ENCODE peak calls at places on chromosomes 12 and 14, in ten cellular contexts. H is lower leg skin, N is right atrium auricular region, T is fibroblast of mammary gland, W is AG04450, G is ascending aorta, L is SK-N-SH, Q is upper lobe of right lung, E is dorsolateral prefrontal cortex, J is right lobe of liver. V is an unnamed sample.

GRCh38 chr12:21939435-21939834 is 1.8 kb downstream of the ABCC9 start:
- DNase-seq in E (no peak), H (no peak), G (no peak), L (no peak), J (no peak), N (no peak), W (no peak), T (no peak), Q (no peak), V (no peak)

GRCh38 chr12:124736115-124737039 is 127.3 kb downstream of the SCARB1 start:
- DNase-seq in Q (no peak), T (no peak), E (no peak), L (no peak), N (no peak), J (no peak), G (no peak), H (no peak), W (no peak), V (no peak)

GRCh38 chr14:84084056-84084590 is 1445.8 kb upstream of the FLRT2 start:
- DNase-seq in T (no peak), E (no peak), N (no peak), L (no peak), Q (no peak), W (no peak), H (no peak), J (no peak), G (no peak), V (no peak)

GRCh38 chr12:121455766-121456420 is 56.0 kb downstream of the RNF34 start:
- DNase-seq in H (no peak), N (no peak), E (no peak), W (no peak), Q (no peak), G (no peak), J (no peak), L (no peak), T (no peak), V (no peak)

GRCh38 chr14:21308479-21309237 is 28.8 kb downstream of the RPGRIP1 start:
- DNase-seq in Q (peak), J (peak), E (peak), N (peak), W (no peak), H (peak), L (no peak), G (peak), T (peak), V (peak)

GRCh38 chr12:65449400-65449799 is 170.9 kb downstream of the MSRB3 start:
- DNase-seq in H (no peak), N (no peak), W (no peak), G (no peak), Q (no peak), J (no peak), L (no peak), T (peak), E (no peak), V (no peak)

GRCh38 chr12:62472472-62472871 is 5.8 kb downstream of the MON2 start:
- DNase-seq in J (no peak), G (no peak), Q (no peak), H (no peak), N (no peak), L (no peak), W (no peak), T (no peak), E (no peak), V (no peak)

GRCh38 chr12:74985293-74985985 is 224.2 kb downstream of the KCNC2 start:
- DNase-seq in L (no peak), W (no peak), G (no peak), T (no peak), E (no peak), Q (peak), H (no peak), J (peak), N (no peak), V (no peak)

GRCh38 chr14:74980746-74981661 is 21.7 kb upstream of the EIF2B2 start:
- DNase-seq in L (no peak), Q (no peak), H (no peak), N (no peak), G (peak), T (peak), E (no peak), W (no peak), J (no peak), V (no peak)

GRCh38 chr12:112191201-112191600 is 65.8 kb downstream of the TRAFD1 start:
- DNase-seq in G (no peak), J (no peak), E (no peak), N (no peak), W (no peak), L (no peak), Q (no peak), H (no peak), T (no peak), V (no peak)

GRCh38 chr12:49370539-49370938 is 3.3 kb downstream of the SPATS2 start:
- DNase-seq in G (no peak), H (no peak), N (no peak), J (no peak), Q (no peak), T (no peak), E (no peak), W (no peak), L (no peak), V (no peak)
- H3K4me3 ChIP-seq in G (no peak), H (no peak), N (no peak), J (no peak), Q (no peak), T (no peak), E (no peak), W (no peak), L (no peak), V (no peak)

GRCh38 chr14:81449576-81449975 is 49.5 kb upstream of the STON2 start:
- DNase-seq in G (no peak), W (no peak), T (no peak), L (no peak), E (no peak), H (no peak), N (no peak), J (no peak), Q (no peak), V (no peak)
- H3K4me3 ChIP-seq in G (no peak), W (no peak), T (no peak), L (no peak), E (no peak), H (no peak), N (no peak), J (no peak), Q (no peak), V (no peak)

GRCh38 chr12:32131666-32132065 is 25.0 kb downstream of the BICD1 start:
- DNase-seq in T (no peak), N (no peak), J (no peak), G (no peak), L (no peak), Q (no peak), W (no peak), H (no peak), E (no peak), V (no peak)

GRCh38 chr12:32139064-32139421 is 32.4 kb downstream of the BICD1 start:
- DNase-seq in G (no peak), H (no peak), Q (no peak), E (no peak), L (no peak), T (peak), N (no peak), J (no peak), W (no peak), V (no peak)

GRCh38 chr12:32136404-32136803 is 29.8 kb downstream of the BICD1 start:
- DNase-seq in T (no peak), L (no peak), J (no peak), N (no peak), E (no peak), G (no peak), Q (no peak), H (no peak), W (no peak), V (no peak)

GRCh38 chr12:32135967-32136366 is 29.3 kb downstream of the BICD1 start:
- DNase-seq in J (no peak), W (no peak), H (no peak), G (no peak), L (no peak), E (no peak), Q (no peak), N (no peak), T (no peak), V (no peak)

DNA sequence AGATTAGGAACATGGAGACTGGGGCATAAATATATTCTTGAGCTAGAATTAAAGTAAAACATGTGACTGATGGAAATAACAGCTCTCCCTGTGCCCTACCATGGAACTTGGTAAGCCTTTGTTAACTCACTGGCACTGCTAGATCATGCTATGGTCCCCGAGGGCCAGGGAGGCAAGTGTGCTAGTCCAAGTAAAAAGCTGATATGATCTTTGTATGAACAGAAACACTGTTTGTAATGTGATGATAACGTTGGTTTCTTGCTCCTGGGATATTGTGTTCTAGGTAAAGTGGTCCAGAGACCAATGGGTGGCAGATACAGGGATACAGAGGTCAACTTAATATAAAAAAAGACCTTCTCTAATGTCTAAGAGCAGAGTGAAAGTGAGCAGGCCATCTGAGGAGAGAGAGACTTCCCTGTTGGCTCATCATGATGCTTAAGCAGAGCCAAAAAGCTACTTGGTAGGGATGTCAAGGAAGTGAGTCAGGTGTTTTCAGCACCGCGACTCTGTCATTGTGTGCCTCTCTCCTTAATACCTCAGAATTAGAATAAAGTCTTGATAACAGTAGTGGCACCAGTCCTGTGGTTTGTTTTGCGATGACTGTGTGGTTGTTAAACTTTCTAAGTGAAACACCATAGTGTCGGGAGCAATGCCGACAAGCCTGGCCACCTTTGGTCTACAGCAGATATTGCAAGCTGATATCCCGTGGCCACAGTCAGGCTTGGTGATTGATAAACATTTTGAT is 27.7 kb downstream of the BICD1 start:
- DNase-seq in L (peak), W (no peak), G (no peak), N (no peak), T (peak), E (no peak), H (no peak), Q (no peak), J (no peak), V (no peak)
- H3K4me3 ChIP-seq in L (no peak), W (no peak), G (no peak), N (no peak), T (no peak), E (no peak), H (no peak), Q (no peak), J (no peak), V (no peak)

GRCh38 chr14:88386395-88386794 is 938 bp downstream of the SPATA7 start:
- DNase-seq in L (no peak), H (no peak), J (no peak), T (peak), Q (no peak), E (no peak), N (no peak), G (no peak), W (no peak), V (no peak)
- H3K4me3 ChIP-seq in L (peak), H (no peak), J (peak), T (peak), Q (peak), E (peak), N (no peak), G (peak), W (peak), V (peak)

GRCh38 chr12:54379401-54380201 is 4.9 kb downstream of the ZNF385A start:
- DNase-seq in H (peak), T (peak), L (peak), Q (peak), G (peak), J (peak), N (peak), E (peak), W (peak), V (peak)

GRCh38 chr12:54378791-54379400 is 5.6 kb downstream of the ZNF385A start:
- DNase-seq in H (no peak), L (peak), J (peak), G (no peak), Q (peak), E (no peak), T (no peak), W (no peak), N (no peak), V (no peak)

GRCh38 chr12:54375258-54375579 is 9.3 kb downstream of the ZNF385A start:
- DNase-seq in N (no peak), L (no peak), H (no peak), W (no peak), J (no peak), T (no peak), Q (no peak), E (no peak), G (no peak), V (no peak)

GRCh38 chr12:54376596-54377468 is 7.7 kb downstream of the ZNF385A start:
- DNase-seq in N (no peak), G (no peak), Q (no peak), L (no peak), H (peak), T (no peak), W (no peak), J (no peak), E (no peak), V (no peak)

GRCh38 chr12:54377797-54378515 is 6.6 kb downstream of the ZNF385A start:
- DNase-seq in N (no peak), G (no peak), J (no peak), H (no peak), L (no peak), E (no peak), Q (no peak), T (no peak), W (no peak), V (no peak)
- H3K4me3 ChIP-seq in N (peak), G (no peak), J (no peak), H (no peak), L (no peak), E (peak), Q (peak), T (no peak), W (no peak), V (no peak)

DNA sequence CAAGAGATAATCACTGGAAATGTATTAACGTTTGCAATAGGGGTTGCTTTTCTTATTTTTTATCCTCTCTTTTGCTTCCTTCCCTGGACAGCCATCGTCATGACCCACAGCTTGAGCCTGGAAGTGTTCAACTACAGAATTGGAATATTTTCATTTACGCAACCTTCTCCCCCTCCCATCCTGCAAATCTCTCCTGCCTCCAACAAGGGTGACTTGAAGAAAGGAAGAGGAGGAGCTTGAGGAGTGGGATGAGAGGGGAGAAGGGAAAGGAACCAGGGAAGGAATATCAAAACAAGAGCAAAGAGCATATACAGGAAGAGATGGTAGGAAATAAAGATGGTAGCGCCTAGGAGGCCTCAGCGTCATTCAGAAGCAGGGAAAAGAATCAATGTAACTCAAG is 1.6 kb upstream of the MANSC4 start:
- DNase-seq in J (no peak), L (no peak), N (no peak), E (no peak), Q (no peak), G (no peak), H (no peak), W (no peak), T (peak), V (peak)
- H3K4me3 ChIP-seq in J (no peak), L (peak), N (peak), E (peak), Q (peak), G (peak), H (no peak), W (peak), T (peak), V (peak)